ENCODE peak calls at places on chromosomes 5 and 9, in seven cellular contexts. J, P, G, O, S, F and Q are unnamed samples.

GRCh38 chr9:123085916-123086315 is 52.4 kb downstream of the GPR21 start:
- DNase-seq in J (no peak), P (no peak), G (no peak), O (no peak), S (no peak), F (no peak), Q (no peak)

GRCh38 chr9:130693101-130693425 is 517 bp upstream of the EXOSC2 start:
- DNase-seq in J (no peak), P (no peak), G (no peak), O (no peak), S (no peak), F (no peak), Q (no peak)

GRCh38 chr5:66713998-66714397 is 117.8 kb downstream of the MAST4 start:
- DNase-seq in J (no peak), P (no peak), G (no peak), O (no peak), S (no peak), F (no peak), Q (no peak)

GRCh38 chr5:15105799-15106393 is 234.3 kb upstream of the ANKH start:
- DNase-seq in J (no peak), P (peak), G (peak), O (peak), S (no peak), F (peak), Q (peak)

GRCh38 chr5:1003296-1003937 is 5.2 kb upstream of the NKD2 start:
- DNase-seq in J (no peak), P (peak), G (peak), O (no peak), S (peak), F (no peak), Q (no peak)

GRCh38 chr5:148880696-148881095 is 54.3 kb downstream of the ADRB2 start:
- DNase-seq in J (no peak), P (no peak), G (no peak), O (no peak), S (no peak), F (no peak), Q (no peak)

GRCh38 chr5:180673371-180674252 is 24.2 kb upstream of the FLT4 start:
- DNase-seq in J (no peak), P (no peak), G (no peak), O (no peak), S (no peak), F (no peak), Q (no peak)

GRCh38 chr9:111853450-111853827 is 43.2 kb upstream of the UGCG start:
- DNase-seq in J (no peak), P (no peak), G (no peak), O (peak), S (no peak), F (no peak), Q (no peak)

GRCh38 chr9:120712539-120713031 is 1.7 kb downstream of the MEGF9 start:
- DNase-seq in J (no peak), P (no peak), G (no peak), O (no peak), S (no peak), F (no peak), Q (no peak)

GRCh38 chr9:2853517-2853916 is 9.6 kb upstream of the PUM3 start:
- DNase-seq in J (no peak), P (no peak), G (no peak), O (no peak), S (no peak), F (no peak), Q (no peak)

GRCh38 chr5:36944607-36945225 is 68.1 kb downstream of the NIPBL start:
- DNase-seq in J (no peak), P (no peak), G (no peak), O (peak), S (no peak), F (peak), Q (no peak)

GRCh38 chr9:546797-547223 is 294.7 kb upstream of the DMRT1 start:
- DNase-seq in J (no peak), P (no peak), G (no peak), O (peak), S (no peak), F (peak), Q (no peak)

GRCh38 chr5:172187118-172188032 is 649 bp downstream of the STK10 start:
- DNase-seq in J (peak), P (peak), G (peak), O (peak), S (peak), F (peak), Q (peak)

GRCh38 chr5:66788556-66788955 is 192.4 kb downstream of the MAST4 start:
- DNase-seq in J (no peak), P (no peak), G (no peak), O (no peak), S (no peak), F (no peak), Q (no peak)

GRCh38 chr5:81161012-81161601 is 72.0 kb upstream of the CKMT2 start:
- DNase-seq in J (no peak), P (no peak), G (no peak), O (no peak), S (no peak), F (no peak), Q (no peak)

GRCh38 chr9:95757026-95757425 is 118.5 kb upstream of the ERCC6L2 start:
- DNase-seq in J (peak), P (no peak), G (no peak), O (peak), S (no peak), F (no peak), Q (no peak)

GRCh38 chr5:133243196-133243595 is 191.4 kb downstream of the HSPA4 start:
- DNase-seq in J (no peak), P (no peak), G (no peak), O (no peak), S (no peak), F (no peak), Q (no peak)

GRCh38 chr9:121285835-121286687 is 18.1 kb downstream of the GSN start:
- DNase-seq in J (peak), P (peak), G (no peak), O (peak), S (no peak), F (no peak), Q (no peak)

GRCh38 chr9:34984049-34984448 is 5.5 kb upstream of the DNAJB5 start:
- DNase-seq in J (no peak), P (no peak), G (no peak), O (peak), S (no peak), F (no peak), Q (peak)